ENCODE peak calls at places on chromosomes 3 and 15, in four cellular contexts. P, E, X and L are unnamed samples.

GRCh38 chr3:140092883-140093536 is 158.0 kb downstream of the CLSTN2 start:
- DNase-seq in P (peak), E (peak), X (no peak), L (no peak)

GRCh38 chr15:25268166-25268565 is 170.7 kb downstream of the UBE3A start:
- DNase-seq in P (peak), E (peak), X (no peak), L (peak)

GRCh38 chr3:176799675-176800074 is 397.6 kb downstream of the TBL1XR1 start:
- DNase-seq in P (no peak), E (peak), X (no peak), L (peak)

GRCh38 chr3:116384717-116385116 is 60.6 kb downstream of the LSAMP start:
- DNase-seq in P (no peak), E (no peak), X (no peak), L (no peak)

GRCh38 chr15:40963201-40963600 is 9.9 kb downstream of the CHAC1 start:
- DNase-seq in P (no peak), E (no peak), X (no peak), L (no peak)

GRCh38 chr15:96367436-96368200 is 37.1 kb downstream of the NR2F2 start:
- DNase-seq in P (no peak), E (peak), X (no peak), L (no peak)

GRCh38 chr3:66675383-66675782 is 174.6 kb upstream of the LRIG1 start:
- DNase-seq in P (no peak), E (no peak), X (no peak), L (peak)

GRCh38 chr3:51642462-51642861 is 28.6 kb upstream of the TEX264 start:
- DNase-seq in P (peak), E (no peak), X (no peak), L (peak)

GRCh38 chr3:122615303-122615702 is 37.9 kb downstream of the PARP15 start:
- DNase-seq in P (peak), E (peak), X (no peak), L (no peak)

GRCh38 chr15:99443768-99444446 is 121.9 kb upstream of the MEF2A start:
- DNase-seq in P (no peak), E (no peak), X (no peak), L (no peak)

GRCh38 chr3:12255393-12255792 is 33.5 kb upstream of the PPARG start:
- DNase-seq in P (no peak), E (no peak), X (no peak), L (no peak)

GRCh38 chr3:193592841-193593665 is at the start of gene OPA1:
- DNase-seq in P (peak), E (peak), X (peak), L (peak)

GRCh38 chr3:4761759-4762158 is 217.5 kb upstream of the BHLHE40 start:
- DNase-seq in P (no peak), E (no peak), X (no peak), L (no peak)

GRCh38 chr3:158167737-158168469 is 58.0 kb downstream of the RSRC1 start:
- DNase-seq in P (peak), E (no peak), X (no peak), L (peak)

GRCh38 chr3:123089611-123090301 is 22.9 kb downstream of the PDIA5 start:
- DNase-seq in P (no peak), E (peak), X (no peak), L (no peak)

GRCh38 chr3:119579366-119580147 is at the start of gene ADPRH:
- DNase-seq in P (peak), E (peak), X (peak), L (peak)

GRCh38 chr3:189195302-189195701 is 23.5 kb downstream of the TPRG1 start:
- DNase-seq in P (peak), E (peak), X (no peak), L (no peak)

GRCh38 chr15:79736435-79737000 is 160.3 kb downstream of the MTHFS start:
- DNase-seq in P (no peak), E (no peak), X (no peak), L (no peak)

GRCh38 chr3:49132437-49133225 is at the start of gene LAMB2:
- DNase-seq in P (peak), E (peak), X (peak), L (peak)

GRCh38 chr15:35061171-35062163 is 23.6 kb downstream of the NANOGP8 start:
- DNase-seq in P (peak), E (no peak), X (no peak), L (peak)

GRCh38 chr3:172915911-172916514 is 165.5 kb downstream of the ECT2 start:
- DNase-seq in P (no peak), E (no peak), X (no peak), L (no peak)

GRCh38 chr3:101812895-101813294 is 33.9 kb downstream of the NXPE3 start:
- DNase-seq in P (no peak), E (no peak), X (no peak), L (no peak)

GRCh38 chr3:189297957-189298356 is 126.2 kb downstream of the TPRG1 start:
- DNase-seq in P (no peak), E (no peak), X (no peak), L (peak)

GRCh38 chr15:55319537-55320325 is 709 bp downstream of the PIGB start:
- DNase-seq in P (no peak), E (peak), X (no peak), L (peak)

GRCh38 chr15:99092554-99093172 is 12.2 kb upstream of the SYNM start:
- DNase-seq in P (no peak), E (no peak), X (no peak), L (no peak)

GRCh38 chr3:33179132-33179531 is 39.5 kb downstream of the SUSD5 start:
- DNase-seq in P (no peak), E (no peak), X (no peak), L (no peak)

GRCh38 chr15:80426316-80426715 is 22.1 kb downstream of the ARNT2 start:
- DNase-seq in P (no peak), E (no peak), X (no peak), L (no peak)

GRCh38 chr15:58387130-58387529 is 44.7 kb upstream of the LIPC start:
- DNase-seq in P (no peak), E (no peak), X (no peak), L (peak)

GRCh38 chr15:22895465-22896190 is 57.2 kb downstream of the NIPA2 start:
- DNase-seq in P (peak), E (no peak), X (no peak), L (peak)

GRCh38 chr15:90325677-90326200 is 26.3 kb upstream of the ZNF774 start:
- DNase-seq in P (no peak), E (no peak), X (no peak), L (no peak)

GRCh38 chr3:190084983-190085382 is 35.7 kb downstream of the P3H2 start:
- DNase-seq in P (no peak), E (no peak), X (no peak), L (no peak)

GRCh38 chr3:15633766-15634588 is 32.4 kb downstream of the BTD start:
- DNase-seq in P (no peak), E (no peak), X (no peak), L (peak)

GRCh38 chr3:65551945-65552344 is 486.8 kb downstream of the MAGI1 start:
- DNase-seq in P (peak), E (peak), X (no peak), L (no peak)

GRCh38 chr3:129005526-129006303 is 4.6 kb downstream of the EFCC1 start:
- DNase-seq in P (no peak), E (no peak), X (no peak), L (no peak)

GRCh38 chr3:47079432-47079831 is 84.5 kb downstream of the SETD2 start:
- DNase-seq in P (no peak), E (no peak), X (no peak), L (no peak)

GRCh38 chr15:56749982-56750381 is 16.7 kb upstream of the ZNF280D start:
- DNase-seq in P (no peak), E (no peak), X (no peak), L (no peak)

GRCh38 chr3:53495091-53495517 is 693 bp downstream of the CACNA1D start:
- DNase-seq in P (no peak), E (peak), X (no peak), L (no peak)

GRCh38 chr3:184685646-184686045 is 26.2 kb downstream of the MAGEF1 start:
- DNase-seq in P (peak), E (peak), X (peak), L (no peak)

GRCh38 chr15:73991260-73991659 is 835 bp downstream of the STOML1 start:
- DNase-seq in P (no peak), E (peak), X (no peak), L (no peak)

DNA sequence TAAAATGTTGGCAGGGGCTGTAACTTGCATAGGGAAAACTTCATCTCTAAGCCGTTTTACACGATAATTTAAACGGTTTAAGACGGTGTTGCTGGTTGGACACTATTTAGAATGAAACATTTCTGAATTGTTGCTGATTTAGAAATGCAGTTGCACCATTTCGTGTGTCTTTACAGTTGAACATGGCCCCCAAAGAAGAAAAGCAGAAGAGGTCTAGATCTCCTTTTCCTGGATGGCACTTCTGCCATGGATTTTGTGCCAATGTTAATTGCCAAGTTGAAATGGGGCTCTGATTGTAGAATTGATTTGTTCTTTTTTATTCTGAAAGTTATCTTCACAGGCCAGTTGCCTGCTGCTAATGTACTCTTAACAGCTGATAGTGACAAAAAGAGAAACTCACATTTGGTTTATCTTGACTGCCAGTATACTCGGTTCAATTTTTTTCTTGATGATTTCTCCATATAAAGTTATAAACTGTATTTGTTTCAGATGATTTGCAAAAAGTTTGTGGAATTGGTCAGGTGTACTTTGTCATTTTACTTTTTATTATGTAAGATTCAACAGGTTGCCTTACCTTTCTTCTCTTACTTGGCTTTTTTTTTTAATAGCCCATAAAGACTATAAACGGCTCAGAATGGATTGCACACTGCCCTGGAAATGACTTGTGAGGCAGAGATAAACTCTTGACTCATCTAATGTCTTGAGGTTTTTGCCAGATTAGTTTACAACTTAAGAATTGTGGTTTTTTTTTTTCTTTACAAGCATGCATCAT is 1.4 kb downstream of the APPL1 start:
- DNase-seq in P (no peak), E (no peak), X (no peak), L (peak)
- H3K9ac ChIP-seq in P (peak), E (no peak), X (no peak), L (peak)

GRCh38 chr15:51244366-51244977 is 93.9 kb downstream of the CYP19A1 start:
- DNase-seq in P (peak), E (no peak), X (no peak), L (no peak)
- H3K9ac ChIP-seq in P (no peak), E (no peak), X (no peak), L (no peak)

GRCh38 chr15:52780172-52780980 is 9.8 kb downstream of the ONECUT1 start:
- DNase-seq in P (peak), E (peak), X (peak), L (peak)
- H3K9ac ChIP-seq in P (no peak), E (no peak), X (no peak), L (no peak)

DNA sequence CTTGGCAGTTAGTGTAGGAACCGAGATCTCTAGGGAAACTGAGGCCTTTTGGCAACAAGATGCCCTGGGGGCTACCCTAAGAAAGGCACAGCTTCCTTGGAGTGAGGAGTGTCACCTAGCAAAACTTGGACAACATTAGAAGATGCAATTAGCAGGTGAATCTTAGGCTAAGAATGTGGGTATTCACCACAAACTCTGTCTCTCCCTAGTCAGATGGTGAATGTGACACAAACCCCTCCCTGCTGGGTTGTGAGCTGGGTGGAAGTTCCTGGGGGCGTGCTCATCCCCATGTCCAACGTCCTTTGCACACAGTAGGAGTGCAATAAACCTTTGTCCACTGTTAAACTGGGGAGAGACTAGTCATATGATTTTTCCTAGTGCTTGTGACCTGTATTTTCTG is 67.1 kb upstream of the SH3GL3 start:
- DNase-seq in P (no peak), E (no peak), X (no peak), L (peak)
- H3K9ac ChIP-seq in P (no peak), E (no peak), X (peak), L (peak)